ENCODE peak calls at places on chromosomes 2 and 18, in ten cellular contexts. One of them, this sample, is unnamed.

GRCh38 chr18:78827141-78827540 is 152.5 kb upstream of the SALL3 start:
- DNase-seq in A549: no peak
- DNase-seq in breast epithelium: no peak
- DNase-seq in hepatocyte: no peak
- DNase-seq in heart right ventricle: no peak
- DNase-seq in SK-N-MC: no peak
- DNase-seq in lower lobe of right lung: no peak
- DNase-seq in CD4-positive, alpha-beta memory T cell: no peak
- DNase-seq in H9: no peak
- DNase-seq in effector memory CD4-positive, alpha-beta T cell: no peak
- DNase-seq in this sample: no peak

GRCh38 chr2:144261336-144261735 is 258.6 kb downstream of the ZEB2 start:
- DNase-seq in A549: no peak
- DNase-seq in breast epithelium: no peak
- DNase-seq in hepatocyte: no peak
- DNase-seq in heart right ventricle: no peak
- DNase-seq in SK-N-MC: no peak
- DNase-seq in lower lobe of right lung: no peak
- DNase-seq in CD4-positive, alpha-beta memory T cell: no peak
- DNase-seq in H9: no peak
- DNase-seq in effector memory CD4-positive, alpha-beta T cell: no peak
- DNase-seq in this sample: no peak

GRCh38 chr18:7567487-7568425 is 640 bp downstream of the PTPRM start:
- DNase-seq in A549: peak; percentile 51
- DNase-seq in breast epithelium: peak; percentile 36
- DNase-seq in hepatocyte: peak; percentile 77
- DNase-seq in heart right ventricle: peak; percentile 43
- DNase-seq in SK-N-MC: no peak
- DNase-seq in lower lobe of right lung: peak; percentile 68
- DNase-seq in CD4-positive, alpha-beta memory T cell: no peak
- DNase-seq in H9: peak; percentile 51
- DNase-seq in effector memory CD4-positive, alpha-beta T cell: no peak
- DNase-seq in this sample: no peak

GRCh38 chr2:37667704-37668103 is 3.7 kb downstream of the CDC42EP3 start:
- DNase-seq in A549: no peak
- DNase-seq in breast epithelium: no peak
- DNase-seq in hepatocyte: no peak
- DNase-seq in heart right ventricle: no peak
- DNase-seq in SK-N-MC: no peak
- DNase-seq in lower lobe of right lung: no peak
- DNase-seq in CD4-positive, alpha-beta memory T cell: no peak
- DNase-seq in H9: no peak
- DNase-seq in effector memory CD4-positive, alpha-beta T cell: no peak
- DNase-seq in this sample: no peak

GRCh38 chr2:3430211-3430610 is 50.7 kb downstream of the TRAPPC12 start:
- DNase-seq in A549: no peak
- DNase-seq in breast epithelium: no peak
- DNase-seq in hepatocyte: no peak
- DNase-seq in heart right ventricle: no peak
- DNase-seq in SK-N-MC: no peak
- DNase-seq in lower lobe of right lung: no peak
- DNase-seq in CD4-positive, alpha-beta memory T cell: no peak
- DNase-seq in H9: no peak
- DNase-seq in effector memory CD4-positive, alpha-beta T cell: no peak
- DNase-seq in this sample: no peak

GRCh38 chr2:26165403-26165802 is 7.5 kb upstream of the GAREM2 start:
- DNase-seq in A549: no peak
- DNase-seq in breast epithelium: no peak
- DNase-seq in hepatocyte: no peak
- DNase-seq in heart right ventricle: no peak
- DNase-seq in SK-N-MC: no peak
- DNase-seq in lower lobe of right lung: peak; percentile 3
- DNase-seq in CD4-positive, alpha-beta memory T cell: no peak
- DNase-seq in H9: no peak
- DNase-seq in effector memory CD4-positive, alpha-beta T cell: no peak
- DNase-seq in this sample: no peak

GRCh38 chr18:38011446-38011845 is 445.8 kb upstream of the CELF4 start:
- DNase-seq in A549: no peak
- DNase-seq in breast epithelium: no peak
- DNase-seq in hepatocyte: no peak
- DNase-seq in heart right ventricle: no peak
- DNase-seq in SK-N-MC: no peak
- DNase-seq in lower lobe of right lung: no peak
- DNase-seq in CD4-positive, alpha-beta memory T cell: no peak
- DNase-seq in H9: no peak
- DNase-seq in effector memory CD4-positive, alpha-beta T cell: no peak
- DNase-seq in this sample: no peak

GRCh38 chr2:132632000-132632649 is 37.9 kb downstream of the LYPD1 start:
- DNase-seq in A549: peak; percentile 19
- DNase-seq in breast epithelium: no peak
- DNase-seq in hepatocyte: peak; percentile 62
- DNase-seq in heart right ventricle: no peak
- DNase-seq in SK-N-MC: no peak
- DNase-seq in lower lobe of right lung: no peak
- DNase-seq in CD4-positive, alpha-beta memory T cell: no peak
- DNase-seq in H9: no peak
- DNase-seq in effector memory CD4-positive, alpha-beta T cell: no peak
- DNase-seq in this sample: no peak

GRCh38 chr18:111292-112014 is 46.9 kb upstream of the USP14 start:
- DNase-seq in A549: peak; percentile 66
- DNase-seq in breast epithelium: peak; percentile 48
- DNase-seq in hepatocyte: peak; percentile 85
- DNase-seq in heart right ventricle: peak; percentile 50
- DNase-seq in SK-N-MC: no peak
- DNase-seq in lower lobe of right lung: peak; percentile 77
- DNase-seq in CD4-positive, alpha-beta memory T cell: peak; percentile 79
- DNase-seq in H9: peak; percentile 72
- DNase-seq in effector memory CD4-positive, alpha-beta T cell: peak; percentile 70
- DNase-seq in this sample: no peak

GRCh38 chr2:64987001-64987962 is 1.9 kb upstream of the SLC1A4 start:
- DNase-seq in A549: no peak
- DNase-seq in breast epithelium: no peak
- DNase-seq in hepatocyte: no peak
- DNase-seq in heart right ventricle: no peak
- DNase-seq in SK-N-MC: peak; percentile 87
- DNase-seq in lower lobe of right lung: no peak
- DNase-seq in CD4-positive, alpha-beta memory T cell: no peak
- DNase-seq in H9: no peak
- DNase-seq in effector memory CD4-positive, alpha-beta T cell: no peak
- DNase-seq in this sample: no peak

GRCh38 chr2:229342376-229342775 is 71.3 kb upstream of the PID1 start:
- DNase-seq in A549: peak; percentile 63
- DNase-seq in breast epithelium: no peak
- DNase-seq in hepatocyte: peak; percentile 64
- DNase-seq in heart right ventricle: peak; percentile 15
- DNase-seq in SK-N-MC: no peak
- DNase-seq in lower lobe of right lung: peak; percentile 60
- DNase-seq in CD4-positive, alpha-beta memory T cell: no peak
- DNase-seq in H9: peak; percentile 74
- DNase-seq in effector memory CD4-positive, alpha-beta T cell: no peak
- DNase-seq in this sample: no peak

GRCh38 chr2:224927671-224928173 is 114.5 kb downstream of the DOCK10 start:
- DNase-seq in A549: peak; percentile 42
- DNase-seq in breast epithelium: no peak
- DNase-seq in hepatocyte: no peak
- DNase-seq in heart right ventricle: no peak
- DNase-seq in SK-N-MC: no peak
- DNase-seq in lower lobe of right lung: peak; percentile 54
- DNase-seq in CD4-positive, alpha-beta memory T cell: peak; percentile 84
- DNase-seq in H9: no peak
- DNase-seq in effector memory CD4-positive, alpha-beta T cell: peak; percentile 50
- DNase-seq in this sample: no peak

GRCh38 chr2:224929512-224929911 is 112.8 kb downstream of the DOCK10 start:
- DNase-seq in A549: no peak
- DNase-seq in breast epithelium: no peak
- DNase-seq in hepatocyte: no peak
- DNase-seq in heart right ventricle: no peak
- DNase-seq in SK-N-MC: no peak
- DNase-seq in lower lobe of right lung: no peak
- DNase-seq in CD4-positive, alpha-beta memory T cell: no peak
- DNase-seq in H9: no peak
- DNase-seq in effector memory CD4-positive, alpha-beta T cell: no peak
- DNase-seq in this sample: no peak

GRCh38 chr2:224925066-224925821 is 117.0 kb downstream of the DOCK10 start:
- DNase-seq in A549: no peak
- DNase-seq in breast epithelium: no peak
- DNase-seq in hepatocyte: no peak
- DNase-seq in heart right ventricle: no peak
- DNase-seq in SK-N-MC: no peak
- DNase-seq in lower lobe of right lung: no peak
- DNase-seq in CD4-positive, alpha-beta memory T cell: no peak
- DNase-seq in H9: no peak
- DNase-seq in effector memory CD4-positive, alpha-beta T cell: no peak
- DNase-seq in this sample: no peak

GRCh38 chr2:224925822-224926124 is 116.5 kb downstream of the DOCK10 start:
- DNase-seq in A549: no peak
- DNase-seq in breast epithelium: no peak
- DNase-seq in hepatocyte: no peak
- DNase-seq in heart right ventricle: no peak
- DNase-seq in SK-N-MC: no peak
- DNase-seq in lower lobe of right lung: no peak
- DNase-seq in CD4-positive, alpha-beta memory T cell: no peak
- DNase-seq in H9: no peak
- DNase-seq in effector memory CD4-positive, alpha-beta T cell: no peak
- DNase-seq in this sample: no peak

DNA sequence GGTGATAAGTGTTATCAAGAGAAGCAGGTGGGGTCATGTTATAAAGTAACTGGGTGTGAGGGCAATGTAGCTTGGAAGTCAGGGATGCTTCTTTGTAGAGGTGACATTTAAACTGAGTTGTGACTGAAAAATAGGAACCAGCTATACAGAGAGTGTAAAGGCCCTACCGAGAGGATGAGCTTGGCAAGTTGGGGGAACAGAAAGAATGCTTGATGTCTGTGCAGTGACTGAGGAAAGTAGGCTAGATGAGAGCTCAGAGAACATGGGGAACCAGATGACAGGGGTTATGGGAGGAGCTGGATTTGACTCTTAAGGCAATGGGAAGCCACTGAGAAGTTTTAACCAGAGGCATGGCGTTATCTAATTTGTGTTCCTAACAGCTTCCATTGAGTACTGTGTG is 115.3 kb downstream of the DOCK10 start:
- DNase-seq in A549: no peak
- DNase-seq in breast epithelium: no peak
- DNase-seq in hepatocyte: no peak
- DNase-seq in heart right ventricle: no peak
- DNase-seq in SK-N-MC: no peak
- DNase-seq in lower lobe of right lung: no peak
- DNase-seq in CD4-positive, alpha-beta memory T cell: no peak
- DNase-seq in H9: no peak
- DNase-seq in effector memory CD4-positive, alpha-beta T cell: no peak
- DNase-seq in this sample: no peak
- H3K27ac ChIP-seq in A549: no peak overlapping the region
- H3K27ac ChIP-seq in breast epithelium: peak overlapping the region; percentile 77
- H3K27ac ChIP-seq in hepatocyte: no peak overlapping the region
- H3K27ac ChIP-seq in heart right ventricle: no peak overlapping the region
- H3K27ac ChIP-seq in SK-N-MC: no peak overlapping the region
- H3K27ac ChIP-seq in lower lobe of right lung: peak overlapping the region; percentile 59
- H3K27ac ChIP-seq in CD4-positive, alpha-beta memory T cell: peak overlapping the region; percentile 63
- H3K27ac ChIP-seq in H9: no peak overlapping the region
- H3K27ac ChIP-seq in effector memory CD4-positive, alpha-beta T cell: peak overlapping the region; percentile 77
- H3K27ac ChIP-seq in this sample: peak overlapping the region; percentile 64

GRCh38 chr2:160389875-160390274 is 103.7 kb downstream of the RBMS1 start:
- DNase-seq in A549: peak; percentile 44
- DNase-seq in breast epithelium: no peak
- DNase-seq in hepatocyte: no peak
- DNase-seq in heart right ventricle: no peak
- DNase-seq in SK-N-MC: no peak
- DNase-seq in lower lobe of right lung: no peak
- DNase-seq in CD4-positive, alpha-beta memory T cell: no peak
- DNase-seq in H9: no peak
- DNase-seq in effector memory CD4-positive, alpha-beta T cell: no peak
- DNase-seq in this sample: no peak
- H3K27ac ChIP-seq in A549: peak overlapping the region; percentile 74
- H3K27ac ChIP-seq in breast epithelium: no peak overlapping the region
- H3K27ac ChIP-seq in hepatocyte: no peak overlapping the region
- H3K27ac ChIP-seq in heart right ventricle: no peak overlapping the region
- H3K27ac ChIP-seq in SK-N-MC: no peak overlapping the region
- H3K27ac ChIP-seq in lower lobe of right lung: no peak overlapping the region
- H3K27ac ChIP-seq in CD4-positive, alpha-beta memory T cell: no peak overlapping the region
- H3K27ac ChIP-seq in H9: no peak overlapping the region
- H3K27ac ChIP-seq in effector memory CD4-positive, alpha-beta T cell: no peak overlapping the region
- H3K27ac ChIP-seq in this sample: peak overlapping the region; percentile 76

DNA sequence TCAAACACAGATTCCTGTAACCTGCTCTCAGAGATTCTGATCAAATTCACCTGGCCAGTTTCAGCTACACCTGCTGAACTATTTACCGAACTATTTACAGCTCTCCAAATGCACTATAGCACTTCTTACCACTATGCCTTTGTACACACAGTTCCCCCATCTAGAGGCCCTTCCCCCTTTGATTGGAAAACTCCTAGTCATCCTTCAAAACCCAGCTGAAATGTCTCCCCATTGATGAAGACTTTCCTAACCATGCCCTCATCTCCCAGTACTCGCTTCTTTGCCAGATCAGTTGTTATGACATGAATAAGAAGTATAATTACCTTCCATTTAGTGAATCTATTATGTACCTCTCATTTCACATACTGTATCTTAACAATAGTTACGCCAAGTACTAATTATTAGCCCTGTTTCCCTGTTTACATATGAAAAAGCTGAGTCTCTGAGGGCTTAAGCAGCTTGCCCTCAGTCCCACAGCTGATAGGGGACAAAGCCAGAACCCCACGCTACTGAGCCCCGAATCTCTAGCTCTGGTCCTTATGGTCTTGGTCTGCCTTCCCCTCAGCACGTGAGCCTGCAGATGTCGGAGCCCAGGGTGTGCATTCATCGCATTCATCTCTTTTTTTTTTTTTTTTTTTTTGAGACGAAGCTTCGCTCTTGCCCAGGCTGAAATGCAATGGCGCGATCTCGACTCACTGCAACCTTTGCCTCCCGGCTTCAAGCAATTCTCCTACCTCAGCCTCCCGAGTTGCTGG is 64.7 kb upstream of the ASAP2 start:
- DNase-seq in A549: no peak
- DNase-seq in breast epithelium: no peak
- DNase-seq in hepatocyte: no peak
- DNase-seq in heart right ventricle: no peak
- DNase-seq in SK-N-MC: no peak
- DNase-seq in lower lobe of right lung: no peak
- DNase-seq in CD4-positive, alpha-beta memory T cell: no peak
- DNase-seq in H9: no peak
- DNase-seq in effector memory CD4-positive, alpha-beta T cell: no peak
- DNase-seq in this sample: no peak
- H3K27ac ChIP-seq in A549: peak overlapping the region; percentile 79
- H3K27ac ChIP-seq in breast epithelium: no peak overlapping the region
- H3K27ac ChIP-seq in hepatocyte: peak overlapping the region; percentile 65
- H3K27ac ChIP-seq in heart right ventricle: no peak overlapping the region
- H3K27ac ChIP-seq in SK-N-MC: no peak overlapping the region
- H3K27ac ChIP-seq in lower lobe of right lung: peak overlapping the region; percentile 25
- H3K27ac ChIP-seq in CD4-positive, alpha-beta memory T cell: no peak overlapping the region
- H3K27ac ChIP-seq in H9: no peak overlapping the region
- H3K27ac ChIP-seq in effector memory CD4-positive, alpha-beta T cell: no peak overlapping the region
- H3K27ac ChIP-seq in this sample: no peak overlapping the region

DNA sequence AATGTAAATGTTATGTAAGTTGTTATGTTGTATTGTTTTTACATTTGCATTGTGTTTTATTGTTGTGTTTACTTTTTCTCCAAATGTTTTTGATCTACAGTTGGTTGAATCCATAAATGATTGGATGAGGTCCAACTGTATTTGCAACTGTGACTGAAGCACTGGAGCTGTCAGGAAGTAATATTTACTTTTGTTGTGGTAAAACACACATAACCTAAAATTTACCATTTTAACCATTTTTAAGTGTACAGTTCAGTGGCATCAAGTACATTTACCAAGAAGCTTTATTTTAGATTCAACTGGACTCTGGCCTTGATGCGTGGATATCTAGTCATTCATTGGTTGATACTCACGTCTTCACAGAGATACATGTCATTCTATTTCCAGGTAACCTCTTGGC is 181.8 kb downstream of the THADA start:
- DNase-seq in A549: no peak
- DNase-seq in breast epithelium: no peak
- DNase-seq in hepatocyte: no peak
- DNase-seq in heart right ventricle: no peak
- DNase-seq in SK-N-MC: no peak
- DNase-seq in lower lobe of right lung: no peak
- DNase-seq in CD4-positive, alpha-beta memory T cell: no peak
- DNase-seq in H9: no peak
- DNase-seq in effector memory CD4-positive, alpha-beta T cell: no peak
- DNase-seq in this sample: no peak
- H3K27ac ChIP-seq in A549: no peak overlapping the region
- H3K27ac ChIP-seq in breast epithelium: no peak overlapping the region
- H3K27ac ChIP-seq in hepatocyte: no peak overlapping the region
- H3K27ac ChIP-seq in heart right ventricle: no peak overlapping the region
- H3K27ac ChIP-seq in SK-N-MC: no peak overlapping the region
- H3K27ac ChIP-seq in lower lobe of right lung: no peak overlapping the region
- H3K27ac ChIP-seq in CD4-positive, alpha-beta memory T cell: no peak overlapping the region
- H3K27ac ChIP-seq in H9: no peak overlapping the region
- H3K27ac ChIP-seq in effector memory CD4-positive, alpha-beta T cell: no peak overlapping the region
- H3K27ac ChIP-seq in this sample: no peak overlapping the region

This sample was measured in esophagus muscularis mucosa.